ENCODE peak calls at places on chromosome 13, in eight cellular contexts. I, X, C, H, U, F, W and G are unnamed samples.

GRCh38 chr13:51942189-51942588 is 69.1 kb downstream of the ATP7B start:
- DNase-seq in U (no peak), X (peak), C (no peak), F (no peak), W (no peak), H (no peak), I (no peak), G (no peak)

GRCh38 chr13:41494202-41494601 is 36.9 kb downstream of the RGCC start:
- DNase-seq in H (no peak), C (no peak), U (peak), I (no peak), W (peak), X (no peak), F (no peak), G (no peak)

GRCh38 chr13:50887153-50887552 is 22.4 kb upstream of the RNASEH2B start:
- DNase-seq in U (no peak), C (no peak), F (no peak), X (no peak), H (no peak), W (no peak), I (no peak), G (no peak)

GRCh38 chr13:85197431-85197830 is 601.8 kb downstream of the SLITRK6 start:
- DNase-seq in W (no peak), U (no peak), X (no peak), I (no peak), H (no peak), C (no peak), F (no peak), G (peak)

GRCh38 chr13:33340631-33341030 is 55.1 kb upstream of the STARD13 start:
- DNase-seq in H (no peak), U (no peak), F (peak), I (no peak), X (no peak), W (no peak), C (no peak), G (no peak)

GRCh38 chr13:27043013-27043412 is 128.6 kb downstream of the USP12 start:
- DNase-seq in U (no peak), F (peak), C (no peak), W (no peak), H (no peak), X (peak), I (no peak), G (no peak)

GRCh38 chr13:77696006-77696862 is 1.3 kb upstream of the SLAIN1 start:
- DNase-seq in W (no peak), C (no peak), H (peak), F (no peak), U (no peak), X (no peak), I (no peak), G (no peak)

GRCh38 chr13:76759877-76760276 is 126.3 kb downstream of the KCTD12 start:
- DNase-seq in W (no peak), C (no peak), H (no peak), U (no peak), X (no peak), I (no peak), F (no peak), G (no peak)

GRCh38 chr13:110625771-110626321 is 10.5 kb downstream of the NAXD start:
- DNase-seq in X (peak), F (no peak), C (no peak), U (no peak), I (no peak), W (no peak), H (no peak), G (no peak)

GRCh38 chr13:111658150-111659100 is 338.0 kb downstream of the TEX29 start:
- DNase-seq in H (no peak), F (no peak), U (no peak), X (no peak), C (no peak), W (no peak), I (no peak), G (no peak)

GRCh38 chr13:95676100-95676774 is 702 bp upstream of the DNAJC3 start:
- DNase-seq in W (no peak), C (no peak), F (peak), I (peak), H (peak), U (no peak), X (peak), G (no peak)

GRCh38 chr13:34941436-34941834 is 635 bp upstream of the NBEA start:
- DNase-seq in H (no peak), X (no peak), C (no peak), F (no peak), I (peak), U (no peak), W (no peak), G (no peak)

GRCh38 chr13:99431927-99432636 is 69.2 kb upstream of the TM9SF2 start:
- DNase-seq in I (no peak), C (no peak), F (no peak), H (peak), W (no peak), X (no peak), U (no peak), G (no peak)

GRCh38 chr13:43767351-43767901 is 19.3 kb downstream of the ENOX1 start:
- DNase-seq in H (no peak), X (no peak), C (no peak), U (peak), W (no peak), I (no peak), F (no peak), G (no peak)

GRCh38 chr13:79678100-79678499 is 197.1 kb downstream of the NDFIP2 start:
- DNase-seq in H (no peak), U (no peak), C (no peak), I (no peak), F (peak), X (no peak), W (no peak), G (no peak)

GRCh38 chr13:80055804-80056203 is 285.1 kb downstream of the SPRY2 start:
- DNase-seq in I (no peak), X (no peak), W (no peak), U (no peak), F (no peak), C (no peak), H (no peak), G (no peak)

GRCh38 chr13:55816976-55817601 is 1323.6 kb upstream of the PRR20A start:
- DNase-seq in W (no peak), I (no peak), C (no peak), U (no peak), F (no peak), H (no peak), X (no peak), G (no peak)

GRCh38 chr13:34587586-34587985 is 354.5 kb upstream of the NBEA start:
- DNase-seq in I (no peak), X (no peak), U (no peak), H (no peak), W (no peak), C (no peak), F (no peak), G (no peak)

GRCh38 chr13:34002141-34002540 is 184.2 kb downstream of the RFC3 start:
- DNase-seq in U (no peak), X (no peak), W (no peak), I (no peak), F (no peak), C (no peak), H (no peak), G (no peak)

GRCh38 chr13:99642006-99642405 is 140.7 kb downstream of the TM9SF2 start:
- DNase-seq in U (no peak), I (no peak), H (no peak), F (no peak), C (no peak), W (peak), X (no peak), G (no peak)

GRCh38 chr13:46567671-46568070 is 14.7 kb downstream of the LRCH1 start:
- DNase-seq in C (no peak), I (no peak), F (no peak), W (no peak), X (no peak), U (no peak), H (no peak), G (no peak)

GRCh38 chr13:44815507-44816074 is 173.7 kb downstream of the NUFIP1 start:
- DNase-seq in F (peak), C (no peak), W (no peak), U (no peak), I (peak), X (no peak), H (peak), G (no peak)

GRCh38 chr13:48210178-48210577 is 22.8 kb upstream of the ITM2B start:
- DNase-seq in U (no peak), I (no peak), H (no peak), W (no peak), C (no peak), X (no peak), F (peak), G (no peak)

GRCh38 chr13:99075268-99076191 is 97.7 kb upstream of the DOCK9 start:
- DNase-seq in C (no peak), F (no peak), I (no peak), U (no peak), H (peak), X (no peak), W (no peak), G (no peak)

GRCh38 chr13:33884506-33885221 is 66.7 kb downstream of the RFC3 start:
- DNase-seq in F (no peak), I (no peak), C (no peak), X (no peak), U (no peak), H (no peak), W (no peak), G (no peak)

GRCh38 chr13:111879719-111880118 is 187.2 kb upstream of the SOX1 start:
- DNase-seq in W (peak), I (no peak), X (no peak), F (no peak), C (no peak), U (no peak), H (no peak), G (no peak)

GRCh38 chr13:113742000-113742441 is 17.0 kb upstream of the TMEM255B start:
- DNase-seq in C (no peak), W (no peak), H (no peak), X (peak), F (peak), U (peak), I (no peak), G (peak)

GRCh38 chr13:33146843-33147611 is 130.8 kb downstream of the KL start:
- DNase-seq in F (no peak), C (no peak), H (peak), X (no peak), W (no peak), U (no peak), I (no peak), G (no peak)

GRCh38 chr13:27662738-27663470 is 41.2 kb downstream of the POLR1D start:
- DNase-seq in C (no peak), H (no peak), W (no peak), I (no peak), F (no peak), U (no peak), X (no peak), G (no peak)

GRCh38 chr13:26074706-26075105 is 22.9 kb upstream of the SHISA2 start:
- DNase-seq in I (no peak), C (no peak), W (peak), H (no peak), F (no peak), X (no peak), U (no peak), G (no peak)

GRCh38 chr13:90293793-90294361 is 1053.6 kb upstream of the MIR17HG start:
- DNase-seq in X (no peak), W (no peak), F (peak), H (no peak), C (no peak), U (no peak), I (no peak), G (no peak)

GRCh38 chr13:20411638-20412342 is 113.9 kb downstream of the CRYL1 start:
- DNase-seq in W (no peak), F (no peak), C (peak), H (peak), X (no peak), I (no peak), U (no peak), G (peak)

GRCh38 chr13:112733112-112733511 is 43.3 kb downstream of the ATP11A start:
- DNase-seq in H (no peak), F (no peak), X (no peak), W (no peak), U (no peak), I (no peak), C (no peak), G (no peak)

GRCh38 chr13:79709526-79709925 is 228.6 kb downstream of the NDFIP2 start:
- DNase-seq in W (no peak), H (no peak), U (no peak), X (no peak), F (peak), C (no peak), I (no peak), G (no peak)

GRCh38 chr13:52158629-52159158 is 703 bp downstream of the NEK3 start:
- DNase-seq in H (no peak), C (no peak), I (peak), F (no peak), W (peak), X (no peak), U (peak), G (no peak)

GRCh38 chr13:39144941-39145533 is 106.8 kb downstream of the NHLRC3 start:
- DNase-seq in U (peak), W (no peak), C (no peak), H (no peak), X (peak), I (peak), F (peak), G (no peak)